ENCODE peak calls at places on chromosomes 5 and 9, in nine cellular contexts. C is CD4-positive, alpha-beta memory T cell; H is esophagus squamous epithelium; U is small intestine; J is left ventricle myocardium inferior; Y is neuronal stem cell; N is naive thymus-derived CD4-positive, alpha-beta T cell; S is breast epithelium; G is body of pancreas. E is an unnamed sample.

GRCh38 chr5:135553688-135554462 is 18.1 kb upstream of the NEUROG1 start:
- DNase-seq in C (no peak), U (peak), J (no peak), G (peak), N (no peak), H (no peak), Y (no peak), S (no peak), E (no peak)

GRCh38 chr5:134136771-134137170 is 22.3 kb downstream of the TCF7 start:
- DNase-seq in J (peak), Y (no peak), U (no peak), C (no peak), H (no peak), S (peak), N (no peak), G (no peak), E (peak)

GRCh38 chr9:123360161-123361085 is 4.4 kb downstream of the CRB2 start:
- DNase-seq in U (peak), C (peak), S (no peak), Y (peak), J (no peak), N (no peak), G (peak), H (no peak), E (peak)

GRCh38 chr9:17135578-17135904 is 701 bp downstream of the CNTLN start:
- DNase-seq in H (no peak), G (no peak), S (no peak), C (no peak), U (no peak), Y (no peak), N (no peak), J (no peak), E (no peak)

GRCh38 chr9:132877818-132878694 is at the start of gene AK8:
- DNase-seq in G (peak), U (peak), S (peak), C (peak), H (no peak), J (peak), Y (peak), N (peak), E (peak)

GRCh38 chr5:8864053-8864452 is 681.8 kb downstream of the SEMA5A start:
- DNase-seq in J (no peak), Y (no peak), N (no peak), U (peak), C (no peak), S (no peak), H (no peak), G (no peak), E (no peak)

GRCh38 chr9:104233366-104233765 is 139.3 kb downstream of the SMC2 start:
- DNase-seq in H (no peak), S (no peak), U (no peak), Y (no peak), J (no peak), G (no peak), N (no peak), C (no peak), E (no peak)

GRCh38 chr5:96265487-96265886 is 167.6 kb downstream of the PCSK1 start:
- DNase-seq in U (no peak), Y (no peak), J (no peak), C (no peak), S (no peak), N (no peak), H (no peak), G (no peak), E (no peak)

GRCh38 chr9:129311638-129312037 is 133.6 kb upstream of the IER5L start:
- DNase-seq in G (peak), U (no peak), J (no peak), N (no peak), Y (no peak), C (no peak), H (no peak), S (no peak), E (peak)

GRCh38 chr9:124855944-124856773 is 2.9 kb downstream of the WDR38 start:
- DNase-seq in Y (no peak), H (no peak), S (no peak), C (no peak), G (no peak), J (no peak), N (no peak), U (no peak), E (no peak)

GRCh38 chr5:113663879-113664278 is 150.4 kb downstream of the YTHDC2 start:
- DNase-seq in N (no peak), J (peak), C (peak), Y (no peak), S (no peak), U (peak), H (no peak), G (peak), E (no peak)

GRCh38 chr9:126719677-126720435 is 85.0 kb upstream of the ZBTB43 start:
- DNase-seq in C (peak), S (peak), J (peak), N (peak), H (no peak), Y (peak), U (peak), G (peak), E (peak)

GRCh38 chr5:41457094-41457493 is 53.3 kb downstream of the PLCXD3 start:
- DNase-seq in C (no peak), H (no peak), U (no peak), Y (no peak), S (no peak), G (no peak), N (no peak), J (peak), E (no peak)

GRCh38 chr5:102867999-102868662 is 113.0 kb downstream of the PAM start:
- DNase-seq in N (no peak), U (peak), G (no peak), C (no peak), J (no peak), Y (no peak), H (no peak), S (no peak), E (no peak)

GRCh38 chr5:67156976-67157583 is 39.5 kb downstream of the CD180 start:
- DNase-seq in H (no peak), G (peak), Y (no peak), C (peak), S (no peak), U (peak), J (no peak), N (no peak), E (no peak)

GRCh38 chr5:136123236-136123768 is 9.3 kb upstream of the SMAD5 start:
- DNase-seq in S (no peak), N (no peak), U (peak), G (peak), J (no peak), H (no peak), Y (no peak), C (no peak), E (no peak)

GRCh38 chr5:170411100-170411499 is 21.9 kb upstream of the KCNMB1 start:
- DNase-seq in C (peak), J (no peak), H (no peak), S (no peak), N (no peak), G (no peak), Y (no peak), U (no peak), E (no peak)

GRCh38 chr5:65506961-65507360 is 25.2 kb upstream of the ADAMTS6 start:
- DNase-seq in J (no peak), G (no peak), S (no peak), Y (no peak), N (no peak), U (no peak), H (no peak), C (no peak), E (no peak)

GRCh38 chr9:7756088-7756487 is 43.5 kb downstream of the DMAC1 start:
- DNase-seq in H (no peak), U (no peak), Y (no peak), G (no peak), S (no peak), C (no peak), J (no peak), N (no peak), E (no peak)

GRCh38 chr9:136720251-136720886 is 8.0 kb downstream of the DIPK1B start:
- DNase-seq in N (no peak), C (no peak), U (no peak), G (no peak), H (no peak), S (no peak), J (peak), Y (peak), E (no peak)

GRCh38 chr9:20872340-20872977 is 159.0 kb downstream of the HACD4 start:
- DNase-seq in S (no peak), Y (no peak), U (no peak), C (no peak), G (no peak), J (no peak), H (no peak), N (no peak), E (no peak)

GRCh38 chr9:91655664-91656063 is 232.0 kb upstream of the NFIL3 start:
- DNase-seq in H (no peak), S (no peak), U (no peak), N (no peak), C (no peak), J (no peak), G (no peak), Y (no peak), E (no peak)

GRCh38 chr5:113518884-113519283 is 5.4 kb downstream of the YTHDC2 start:
- DNase-seq in N (no peak), G (no peak), H (no peak), Y (no peak), C (no peak), U (no peak), S (no peak), J (no peak), E (no peak)

GRCh38 chr5:177096162-177097015 is 9.7 kb downstream of the FGFR4 start:
- DNase-seq in N (no peak), J (no peak), H (no peak), U (no peak), Y (no peak), G (no peak), C (no peak), S (no peak), E (no peak)

GRCh38 chr5:57532513-57533497 is 50.2 kb upstream of the ACTBL2 start:
- DNase-seq in Y (no peak), G (no peak), C (no peak), S (no peak), N (no peak), J (no peak), H (no peak), U (no peak), E (no peak)

GRCh38 chr5:132883261-132883834 is 9.9 kb downstream of the LEAP2 start:
- DNase-seq in N (no peak), S (no peak), C (peak), Y (peak), J (no peak), H (no peak), U (peak), G (peak), E (no peak)

GRCh38 chr5:144598451-144599068 is 427.9 kb downstream of the KCTD16 start:
- DNase-seq in J (no peak), Y (no peak), C (no peak), H (no peak), U (peak), S (no peak), N (no peak), G (peak), E (peak)

GRCh38 chr9:101738566-101739183 is at the start of gene GRIN3A:
- DNase-seq in J (peak), G (peak), C (no peak), Y (peak), S (no peak), N (no peak), H (no peak), U (peak), E (peak)

GRCh38 chr5:4643190-4643589 is 496.9 kb upstream of the ADAMTS16 start:
- DNase-seq in Y (no peak), U (no peak), S (no peak), H (no peak), J (no peak), C (no peak), G (no peak), N (no peak), E (no peak)

GRCh38 chr9:19989213-19989612 is 200.4 kb upstream of the SLC24A2 start:
- DNase-seq in N (no peak), C (no peak), H (no peak), J (no peak), U (no peak), Y (no peak), G (no peak), S (no peak), E (no peak)

GRCh38 chr5:153781325-153781724 is 257.4 kb downstream of the FAM114A2 start:
- DNase-seq in G (no peak), S (no peak), N (no peak), Y (no peak), H (no peak), C (no peak), J (no peak), U (no peak), E (no peak)

GRCh38 chr9:21668504-21668903 is 133.9 kb upstream of the MTAP start:
- DNase-seq in G (no peak), H (no peak), N (no peak), J (no peak), C (no peak), U (no peak), Y (no peak), S (no peak), E (no peak)

GRCh38 chr5:67120032-67120431 is 76.6 kb downstream of the CD180 start:
- DNase-seq in G (no peak), Y (no peak), N (no peak), C (no peak), J (no peak), H (no peak), S (no peak), U (no peak), E (no peak)

GRCh38 chr5:31185951-31186350 is 7.5 kb upstream of the CDH6 start:
- DNase-seq in U (peak), S (no peak), C (no peak), N (no peak), H (no peak), G (no peak), Y (no peak), J (no peak), E (no peak)

DNA sequence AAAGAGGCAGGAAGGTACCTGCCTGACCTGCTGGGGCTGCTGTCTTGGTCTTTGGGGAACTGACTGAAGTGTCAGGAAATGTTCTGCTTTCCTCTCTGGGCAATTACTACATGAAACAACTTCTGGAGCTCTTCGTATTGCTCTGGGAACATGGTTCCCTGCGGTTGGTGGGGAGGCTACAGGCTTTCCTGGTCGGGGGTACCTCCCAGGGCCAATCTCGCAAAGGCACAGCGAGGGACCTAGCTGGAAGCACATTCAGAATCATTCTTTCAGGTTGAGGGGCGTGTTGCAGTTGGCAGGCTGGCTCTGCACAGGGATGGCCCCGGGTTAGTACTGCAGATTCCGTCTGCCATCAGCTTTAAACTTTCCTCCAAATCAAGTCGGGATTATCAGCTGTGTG is 88.9 kb upstream of the RANBP3L start:
- DNase-seq in J (no peak), Y (no peak), U (no peak), H (no peak), S (no peak), G (no peak), C (no peak), N (no peak), E (no peak)
- H3K4me3 ChIP-seq in J (no peak), Y (no peak), U (no peak), H (no peak), S (no peak), G (no peak), C (no peak), N (no peak), E (no peak)

GRCh38 chr5:172929371-172929838 is 29.8 kb upstream of the RPL26L1 start:
- DNase-seq in Y (no peak), N (no peak), J (no peak), H (no peak), C (no peak), G (no peak), S (no peak), U (no peak), E (no peak)

GRCh38 chr5:172923539-172923938 is 35.7 kb upstream of the RPL26L1 start:
- DNase-seq in S (no peak), C (no peak), G (no peak), Y (no peak), H (no peak), N (no peak), U (no peak), J (no peak), E (no peak)

GRCh38 chr5:172925336-172925948 is 33.8 kb upstream of the RPL26L1 start:
- DNase-seq in C (no peak), N (no peak), G (no peak), Y (no peak), H (no peak), J (no peak), U (no peak), S (no peak), E (peak)

GRCh38 chr5:172926796-172927195 is 32.4 kb upstream of the RPL26L1 start:
- DNase-seq in H (no peak), J (no peak), U (no peak), N (no peak), S (no peak), Y (no peak), C (no peak), G (no peak), E (no peak)

GRCh38 chr5:172926008-172926523 is 33.2 kb upstream of the RPL26L1 start:
- DNase-seq in G (no peak), Y (no peak), H (no peak), C (no peak), U (no peak), N (no peak), S (no peak), J (no peak), E (no peak)
- H3K27ac ChIP-seq in G (no peak), Y (no peak), H (no peak), C (no peak), U (no peak), N (no peak), S (no peak), J (no peak), E (peak)

DNA sequence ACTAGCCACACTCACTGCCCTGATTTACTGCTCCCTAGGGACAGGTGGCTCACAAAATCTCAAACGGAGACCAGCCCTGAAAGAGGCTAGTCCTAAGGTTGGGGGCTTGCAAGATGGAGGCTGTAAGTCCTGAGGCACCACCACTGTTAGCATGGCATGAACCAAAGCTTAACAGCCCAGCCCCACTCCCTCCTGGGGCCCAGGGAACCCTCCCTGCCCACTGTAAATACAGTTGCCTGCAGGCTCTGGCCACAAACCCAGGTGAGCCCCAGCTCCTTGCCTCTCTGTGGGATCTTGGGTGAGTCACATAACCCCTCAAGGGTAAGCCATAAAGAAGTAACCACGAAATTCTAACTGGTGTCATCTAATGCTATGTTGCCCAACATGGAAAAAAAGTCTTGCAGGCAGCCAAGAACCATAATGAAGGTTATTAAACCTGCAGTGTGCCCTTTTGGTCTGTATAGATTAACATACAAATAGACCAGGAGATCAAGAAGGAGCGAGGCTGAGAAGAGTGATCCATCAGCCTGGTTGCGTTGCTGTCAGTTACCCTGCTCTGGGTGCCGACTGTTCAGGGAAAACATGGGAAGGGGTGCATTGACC is 1.7 kb upstream of the POMT1 start:
- DNase-seq in G (no peak), C (peak), H (no peak), Y (no peak), S (no peak), J (no peak), N (peak), U (peak), E (no peak)
- H3K4me3 ChIP-seq in G (no peak), C (peak), H (no peak), Y (no peak), S (no peak), J (no peak), N (peak), U (no peak), E (no peak)

DNA sequence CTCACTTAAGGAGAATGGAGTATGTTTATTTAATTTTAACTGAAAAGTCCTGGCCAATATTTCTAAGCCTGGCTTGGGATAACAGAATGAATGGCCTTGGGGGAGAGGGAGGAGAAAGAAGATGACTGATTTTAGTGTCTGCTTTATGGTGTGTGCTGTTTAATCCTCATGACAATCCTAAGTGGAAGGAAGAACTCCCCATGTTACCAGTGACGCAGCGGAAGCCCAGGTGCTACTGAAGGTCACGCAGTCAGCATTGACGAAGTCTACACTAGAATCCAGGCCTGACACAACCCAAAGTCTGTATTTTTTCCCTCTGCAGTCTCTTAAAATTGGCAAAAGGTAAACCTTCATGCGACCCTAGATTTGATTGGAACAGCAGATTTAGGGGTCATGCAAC is 50.6 kb downstream of the PALM2AKAP2 start:
- DNase-seq in G (no peak), J (no peak), S (no peak), H (no peak), Y (no peak), N (no peak), U (no peak), C (no peak), E (no peak)
- H3K27ac ChIP-seq in G (no peak), J (no peak), S (no peak), H (no peak), Y (no peak), N (no peak), U (no peak), C (no peak), E (no peak)

GRCh38 chr5:179697993-179698934 is 503 bp upstream of the CANX start:
- DNase-seq in Y (peak), G (peak), C (peak), H (peak), S (peak), J (peak), N (peak), U (peak), E (peak)

GRCh38 chr5:179696605-179697004 is 2.2 kb upstream of the CANX start:
- DNase-seq in J (no peak), Y (no peak), U (no peak), S (no peak), G (no peak), C (no peak), N (no peak), H (no peak), E (no peak)

GRCh38 chr5:179694561-179694960 is 4.2 kb upstream of the CANX start:
- DNase-seq in S (no peak), H (no peak), G (no peak), N (no peak), U (no peak), Y (no peak), C (no peak), J (no peak), E (no peak)

GRCh38 chr5:179698935-179699639 is at the start of gene CANX:
- DNase-seq in Y (no peak), J (no peak), H (no peak), C (no peak), G (no peak), N (no peak), U (peak), S (no peak), E (no peak)

GRCh38 chr5:179697108-179697507 is 1.7 kb upstream of the CANX start:
- DNase-seq in H (no peak), Y (no peak), G (no peak), C (no peak), U (no peak), N (no peak), S (no peak), J (no peak), E (no peak)
- H3K4me3 ChIP-seq in H (no peak), Y (no peak), G (no peak), C (no peak), U (no peak), N (no peak), S (no peak), J (no peak), E (no peak)

DNA sequence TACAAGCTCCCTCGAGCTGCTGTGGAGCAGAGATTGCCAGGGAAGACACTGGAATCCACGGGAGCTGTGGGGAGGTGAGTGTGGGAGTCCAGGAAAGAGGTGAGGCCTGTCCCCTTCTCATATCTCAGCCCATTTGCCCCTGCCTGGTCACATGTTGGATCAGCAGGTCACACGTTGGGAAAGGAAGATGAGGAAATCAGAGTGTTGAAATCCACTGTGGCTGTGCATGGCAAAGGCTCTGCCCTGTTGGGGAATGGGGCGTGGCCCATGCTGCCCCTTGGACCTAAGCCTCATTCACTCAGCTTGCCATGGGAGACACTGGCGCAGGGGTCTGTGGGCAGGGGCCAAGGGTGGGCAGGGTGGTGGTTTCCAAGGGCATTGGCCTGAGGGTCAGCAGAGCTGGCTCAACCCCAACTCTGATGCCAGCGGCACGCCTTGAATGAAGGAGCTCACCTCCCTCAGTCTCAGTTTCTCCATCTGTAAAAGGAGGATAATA is 85.4 kb upstream of the CPEB4 start:
- DNase-seq in J (peak), Y (no peak), G (peak), N (no peak), U (peak), S (no peak), C (no peak), H (no peak), E (peak)
- H3K27ac ChIP-seq in J (no peak), Y (no peak), G (no peak), N (no peak), U (no peak), S (no peak), C (no peak), H (no peak), E (no peak)

GRCh38 chr9:99181206-99181605 is 40.5 kb downstream of the ALG2 start:
- DNase-seq in H (no peak), J (no peak), S (no peak), G (no peak), C (no peak), Y (no peak), N (no peak), U (no peak), E (no peak)
- H3K4me3 ChIP-seq in H (no peak), J (no peak), S (no peak), G (no peak), C (no peak), Y (no peak), N (no peak), U (no peak), E (no peak)

E was measured in upper lobe of right lung.